ENCODE peak calls at places on chromosomes 3 and 15, in eight cellular contexts. Q is breast epithelium, X is hypothalamus, G is adipocyte, F is iris pigment epithelial cell, O is fibroblast of mammary gland, D is left ventricle myocardium inferior, B is coronary artery. R is an unnamed sample.

GRCh38 chr3:160616721-160617120 is 51.4 kb upstream of the KPNA4 start:
- DNase-seq in Q (no peak), X (no peak), G (peak; percentile 50), F (peak; percentile 41), O (peak; percentile 56), D (no peak), B (no peak), R (no peak)

GRCh38 chr3:10667269-10667668 is 148.8 kb upstream of the SLC6A11 start:
- DNase-seq in Q (no peak), X (no peak), G (no peak), F (no peak), O (no peak), D (no peak), B (no peak), R (no peak)

GRCh38 chr3:149702691-149703426 is 45.0 kb upstream of the WWTR1 start:
- DNase-seq in Q (no peak), X (no peak), G (peak; percentile 69), F (peak; percentile 95), O (peak; percentile 100), D (no peak), B (no peak), R (no peak)

GRCh38 chr15:58923284-58923683 is 10.2 kb downstream of the SLTM start:
- DNase-seq in Q (no peak), X (no peak), G (no peak), F (no peak), O (no peak), D (no peak), B (no peak), R (no peak)

GRCh38 chr3:73580343-73580742 is 44.4 kb downstream of the PDZRN3 start:
- DNase-seq in Q (peak; percentile 47), X (no peak), G (peak; percentile 70), F (peak; percentile 28), O (peak; percentile 99), D (no peak), B (no peak), R (no peak)

GRCh38 chr3:32972482-32973146 is 21.2 kb downstream of the CCR4 start:
- DNase-seq in Q (no peak), X (no peak), G (no peak), F (no peak), O (no peak), D (no peak), B (no peak), R (no peak)

GRCh38 chr3:195385526-195385925 is 57.3 kb downstream of the ACAP2 start:
- DNase-seq in Q (no peak), X (no peak), G (peak; percentile 11), F (peak; percentile 72), O (no peak), D (no peak), B (no peak), R (no peak)

GRCh38 chr3:61683409-61684261 is 122.3 kb downstream of the PTPRG start:
- DNase-seq in Q (no peak), X (no peak), G (no peak), F (no peak), O (peak; percentile 34), D (no peak), B (no peak), R (no peak)

GRCh38 chr3:8739757-8740508 is 6.3 kb downstream of the CAV3 start:
- DNase-seq in Q (peak; percentile 30), X (no peak), G (peak; percentile 44), F (peak; percentile 72), O (peak; percentile 91), D (no peak), B (no peak), R (no peak)

GRCh38 chr15:69807752-69808151 is 290.0 kb downstream of the TLE3 start:
- DNase-seq in Q (peak; percentile 25), X (no peak), G (peak; percentile 60), F (peak; percentile 59), O (peak; percentile 19), D (no peak), B (no peak), R (no peak)

GRCh38 chr3:78880588-78881461 is 887.0 kb downstream of the ROBO1 start:
- DNase-seq in Q (no peak), X (no peak), G (no peak), F (no peak), O (peak; percentile 69), D (no peak), B (no peak), R (no peak)

GRCh38 chr3:169264711-169265110 is 398.8 kb downstream of the MECOM start:
- DNase-seq in Q (no peak), X (no peak), G (peak; percentile 49), F (peak; percentile 47), O (peak; percentile 2), D (peak; percentile 23), B (no peak), R (no peak)

GRCh38 chr3:197024881-197025735 is 4.5 kb downstream of the MELTF start:
- DNase-seq in Q (peak; percentile 12), X (no peak), G (no peak), F (no peak), O (no peak), D (no peak), B (peak; percentile 69), R (peak; percentile 81)

GRCh38 chr3:11629716-11630115 is 14.0 kb downstream of the VGLL4 start:
- DNase-seq in Q (no peak), X (no peak), G (peak; percentile 54), F (peak; percentile 67), O (peak; percentile 80), D (no peak), B (no peak), R (no peak)

GRCh38 chr15:63504979-63505841 is 817 bp downstream of the USP3 start:
- DNase-seq in Q (peak; percentile 54), X (peak; percentile 36), G (peak; percentile 79), F (peak; percentile 55), O (peak; percentile 56), D (peak; percentile 67), B (no peak), R (peak; percentile 90)

GRCh38 chr15:36177590-36178281 is 401.7 kb upstream of the CDIN1 start:
- DNase-seq in Q (no peak), X (no peak), G (peak; percentile 52), F (peak; percentile 17), O (peak; percentile 47), D (no peak), B (no peak), R (no peak)

GRCh38 chr3:36895488-36896409 is 49.1 kb downstream of the TRANK1 start:
- DNase-seq in Q (no peak), X (no peak), G (no peak), F (no peak), O (no peak), D (no peak), B (no peak), R (no peak)

GRCh38 chr3:30002782-30003181 is 603.6 kb upstream of the TGFBR2 start:
- DNase-seq in Q (no peak), X (no peak), G (peak; percentile 41), F (no peak), O (peak; percentile 8), D (no peak), B (no peak), R (no peak)

R was measured in mesenteric fat pad.